ENCODE peak calls at places on chromosomes 11 and 22, in nine cellular contexts. One of them, this sample, is unnamed.

GRCh38 chr11:22244986-22245592 is 52.2 kb downstream of the ANO5 start:
- DNase-seq in prostate gland: no peak
- DNase-seq in breast epithelium: no peak
- DNase-seq in SK-N-SH: peak
- DNase-seq in GM12878: no peak
- DNase-seq in K562: peak
- DNase-seq in stomach: peak
- DNase-seq in Panc1: peak
- DNase-seq in HCT116: peak
- DNase-seq in this sample: no peak

GRCh38 chr11:72179804-72180396 is 12.0 kb upstream of the FOLR1 start:
- DNase-seq in K562: no peak
- DNase-seq in HCT116: no peak
- DNase-seq in prostate gland: no peak
- DNase-seq in stomach: no peak
- DNase-seq in GM12878: no peak
- DNase-seq in breast epithelium: no peak
- DNase-seq in SK-N-SH: no peak
- DNase-seq in Panc1: no peak
- DNase-seq in this sample: no peak

GRCh38 chr11:108732395-108732794 is 67.5 kb downstream of the DDX10 start:
- DNase-seq in prostate gland: no peak
- DNase-seq in HCT116: no peak
- DNase-seq in Panc1: no peak
- DNase-seq in stomach: no peak
- DNase-seq in breast epithelium: no peak
- DNase-seq in GM12878: no peak
- DNase-seq in K562: no peak
- DNase-seq in SK-N-SH: no peak
- DNase-seq in this sample: no peak

GRCh38 chr11:35041070-35041554 is 97.9 kb upstream of the CD44 start:
- DNase-seq in K562: no peak
- DNase-seq in HCT116: no peak
- DNase-seq in GM12878: no peak
- DNase-seq in prostate gland: no peak
- DNase-seq in SK-N-SH: no peak
- DNase-seq in stomach: no peak
- DNase-seq in Panc1: no peak
- DNase-seq in breast epithelium: no peak
- DNase-seq in this sample: no peak

GRCh38 chr11:79013509-79013908 is 427.3 kb downstream of the TENM4 start:
- DNase-seq in stomach: no peak
- DNase-seq in breast epithelium: no peak
- DNase-seq in SK-N-SH: no peak
- DNase-seq in GM12878: no peak
- DNase-seq in K562: no peak
- DNase-seq in HCT116: no peak
- DNase-seq in prostate gland: no peak
- DNase-seq in Panc1: no peak
- DNase-seq in this sample: no peak

GRCh38 chr11:35907648-35908431 is 36.0 kb upstream of the LDLRAD3 start:
- DNase-seq in SK-N-SH: no peak
- DNase-seq in Panc1: peak
- DNase-seq in prostate gland: peak
- DNase-seq in HCT116: peak
- DNase-seq in breast epithelium: peak
- DNase-seq in stomach: no peak
- DNase-seq in GM12878: peak
- DNase-seq in K562: no peak
- DNase-seq in this sample: no peak

GRCh38 chr22:24768537-24769374 is 5.8 kb downstream of the PIWIL3 start:
- DNase-seq in breast epithelium: peak
- DNase-seq in HCT116: peak
- DNase-seq in stomach: peak
- DNase-seq in SK-N-SH: peak
- DNase-seq in GM12878: no peak
- DNase-seq in prostate gland: peak
- DNase-seq in K562: peak
- DNase-seq in Panc1: no peak
- DNase-seq in this sample: no peak

GRCh38 chr22:31241936-31242335 is 29.8 kb downstream of the LIMK2 start:
- DNase-seq in K562: no peak
- DNase-seq in Panc1: no peak
- DNase-seq in HCT116: no peak
- DNase-seq in prostate gland: no peak
- DNase-seq in stomach: no peak
- DNase-seq in GM12878: no peak
- DNase-seq in SK-N-SH: no peak
- DNase-seq in breast epithelium: no peak
- DNase-seq in this sample: no peak

GRCh38 chr11:47863893-47864430 is 15.8 kb upstream of the NUP160 start:
- DNase-seq in HCT116: no peak
- DNase-seq in SK-N-SH: no peak
- DNase-seq in GM12878: no peak
- DNase-seq in breast epithelium: no peak
- DNase-seq in Panc1: no peak
- DNase-seq in stomach: no peak
- DNase-seq in prostate gland: no peak
- DNase-seq in K562: no peak
- DNase-seq in this sample: no peak

GRCh38 chr11:47860526-47860925 is 12.4 kb upstream of the NUP160 start:
- DNase-seq in GM12878: no peak
- DNase-seq in Panc1: no peak
- DNase-seq in breast epithelium: no peak
- DNase-seq in HCT116: no peak
- DNase-seq in SK-N-SH: no peak
- DNase-seq in stomach: no peak
- DNase-seq in K562: no peak
- DNase-seq in prostate gland: no peak
- DNase-seq in this sample: no peak

GRCh38 chr11:47861762-47862161 is 13.6 kb upstream of the NUP160 start:
- DNase-seq in Panc1: no peak
- DNase-seq in stomach: no peak
- DNase-seq in GM12878: no peak
- DNase-seq in SK-N-SH: no peak
- DNase-seq in HCT116: no peak
- DNase-seq in K562: no peak
- DNase-seq in prostate gland: no peak
- DNase-seq in breast epithelium: no peak
- DNase-seq in this sample: no peak

GRCh38 chr11:47864910-47865309 is 16.8 kb upstream of the NUP160 start:
- DNase-seq in HCT116: no peak
- DNase-seq in prostate gland: no peak
- DNase-seq in GM12878: no peak
- DNase-seq in Panc1: no peak
- DNase-seq in SK-N-SH: no peak
- DNase-seq in K562: no peak
- DNase-seq in breast epithelium: no peak
- DNase-seq in stomach: no peak
- DNase-seq in this sample: no peak

GRCh38 chr11:47863189-47863892 is 15.2 kb upstream of the NUP160 start:
- DNase-seq in stomach: no peak
- DNase-seq in prostate gland: no peak
- DNase-seq in HCT116: no peak
- DNase-seq in Panc1: no peak
- DNase-seq in K562: no peak
- DNase-seq in SK-N-SH: peak
- DNase-seq in breast epithelium: no peak
- DNase-seq in GM12878: no peak
- DNase-seq in this sample: no peak
- TF ChIP-seq POLR2AphosphoS5 in stomach: no peak
- TF ChIP-seq POLR2AphosphoS5 in prostate gland: no peak
- TF ChIP-seq POLR2AphosphoS5 in HCT116: no peak
- TF ChIP-seq POLR2AphosphoS5 in Panc1: no peak
- TF ChIP-seq POLR2AphosphoS5 in K562: no peak
- TF ChIP-seq POLR2AphosphoS5 in SK-N-SH: peak
- TF ChIP-seq POLR2AphosphoS5 in breast epithelium: no peak
- TF ChIP-seq POLR2AphosphoS5 in GM12878: no peak
- TF ChIP-seq POLR2AphosphoS5 in this sample: no peak

DNA sequence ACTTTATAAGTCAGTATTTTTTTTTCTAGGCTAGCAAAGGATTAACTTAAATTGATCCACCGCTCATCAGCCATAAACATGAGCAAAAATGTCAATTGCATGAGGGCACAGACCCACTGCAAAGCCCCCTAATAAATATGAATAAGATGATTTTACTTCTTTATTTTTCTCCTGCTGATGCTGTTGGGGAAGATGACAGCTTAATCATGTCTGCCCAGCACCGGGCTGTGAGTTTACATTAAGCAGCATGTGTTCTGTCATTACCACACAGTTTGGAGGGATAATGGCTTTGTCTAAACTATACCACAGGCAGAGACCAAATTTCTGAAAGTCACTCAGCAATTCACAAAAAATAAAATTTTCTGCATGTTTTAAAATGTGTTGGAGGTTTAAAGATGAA is 346.3 kb downstream of the LRRC4C start:
- DNase-seq in K562: no peak
- DNase-seq in GM12878: no peak
- DNase-seq in breast epithelium: no peak
- DNase-seq in HCT116: no peak
- DNase-seq in Panc1: no peak
- DNase-seq in prostate gland: no peak
- DNase-seq in stomach: no peak
- DNase-seq in SK-N-SH: no peak
- DNase-seq in this sample: no peak
- TF ChIP-seq POLR2AphosphoS5 in K562: no peak
- TF ChIP-seq POLR2AphosphoS5 in GM12878: no peak
- TF ChIP-seq POLR2AphosphoS5 in breast epithelium: no peak
- TF ChIP-seq POLR2AphosphoS5 in HCT116: no peak
- TF ChIP-seq POLR2AphosphoS5 in Panc1: no peak
- TF ChIP-seq POLR2AphosphoS5 in prostate gland: no peak
- TF ChIP-seq POLR2AphosphoS5 in stomach: no peak
- TF ChIP-seq POLR2AphosphoS5 in SK-N-SH: no peak
- TF ChIP-seq POLR2AphosphoS5 in this sample: no peak

GRCh38 chr11:105793092-105793491 is 183.2 kb downstream of the GRIA4 start:
- DNase-seq in GM12878: no peak
- DNase-seq in prostate gland: no peak
- DNase-seq in HCT116: no peak
- DNase-seq in K562: no peak
- DNase-seq in stomach: no peak
- DNase-seq in SK-N-SH: no peak
- DNase-seq in breast epithelium: no peak
- DNase-seq in Panc1: no peak
- DNase-seq in this sample: no peak

GRCh38 chr11:105789579-105789978 is 179.7 kb downstream of the GRIA4 start:
- DNase-seq in HCT116: no peak
- DNase-seq in K562: no peak
- DNase-seq in stomach: no peak
- DNase-seq in SK-N-SH: no peak
- DNase-seq in prostate gland: no peak
- DNase-seq in breast epithelium: no peak
- DNase-seq in GM12878: no peak
- DNase-seq in Panc1: no peak
- DNase-seq in this sample: no peak

GRCh38 chr11:105786766-105787165 is 176.9 kb downstream of the GRIA4 start:
- DNase-seq in prostate gland: no peak
- DNase-seq in K562: no peak
- DNase-seq in SK-N-SH: no peak
- DNase-seq in breast epithelium: no peak
- DNase-seq in GM12878: no peak
- DNase-seq in Panc1: no peak
- DNase-seq in HCT116: no peak
- DNase-seq in stomach: no peak
- DNase-seq in this sample: no peak

GRCh38 chr11:105790021-105790420 is 180.1 kb downstream of the GRIA4 start:
- DNase-seq in stomach: no peak
- DNase-seq in breast epithelium: no peak
- DNase-seq in K562: no peak
- DNase-seq in GM12878: no peak
- DNase-seq in HCT116: no peak
- DNase-seq in SK-N-SH: no peak
- DNase-seq in Panc1: no peak
- DNase-seq in prostate gland: no peak
- DNase-seq in this sample: no peak

GRCh38 chr11:105790841-105791240 is 181.0 kb downstream of the GRIA4 start:
- DNase-seq in HCT116: no peak
- DNase-seq in breast epithelium: no peak
- DNase-seq in GM12878: no peak
- DNase-seq in Panc1: no peak
- DNase-seq in K562: no peak
- DNase-seq in stomach: no peak
- DNase-seq in prostate gland: no peak
- DNase-seq in SK-N-SH: no peak
- DNase-seq in this sample: no peak
- TF ChIP-seq POLR2AphosphoS5 in HCT116: no peak
- TF ChIP-seq POLR2AphosphoS5 in breast epithelium: no peak
- TF ChIP-seq POLR2AphosphoS5 in GM12878: no peak
- TF ChIP-seq POLR2AphosphoS5 in Panc1: no peak
- TF ChIP-seq POLR2AphosphoS5 in K562: no peak
- TF ChIP-seq POLR2AphosphoS5 in stomach: no peak
- TF ChIP-seq POLR2AphosphoS5 in prostate gland: no peak
- TF ChIP-seq POLR2AphosphoS5 in SK-N-SH: no peak
- TF ChIP-seq POLR2AphosphoS5 in this sample: no peak

GRCh38 chr22:36465232-36466021 is 16.0 kb downstream of the TXN2 start:
- DNase-seq in GM12878: no peak
- DNase-seq in HCT116: peak
- DNase-seq in K562: no peak
- DNase-seq in SK-N-SH: no peak
- DNase-seq in stomach: peak
- DNase-seq in prostate gland: peak
- DNase-seq in breast epithelium: peak
- DNase-seq in Panc1: peak
- DNase-seq in this sample: no peak
- TF ChIP-seq POLR2AphosphoS5 in GM12878: no peak
- TF ChIP-seq POLR2AphosphoS5 in HCT116: peak
- TF ChIP-seq POLR2AphosphoS5 in K562: no peak
- TF ChIP-seq POLR2AphosphoS5 in SK-N-SH: peak
- TF ChIP-seq POLR2AphosphoS5 in stomach: peak
- TF ChIP-seq POLR2AphosphoS5 in prostate gland: peak
- TF ChIP-seq POLR2AphosphoS5 in breast epithelium: peak
- TF ChIP-seq POLR2AphosphoS5 in Panc1: no peak
- TF ChIP-seq POLR2AphosphoS5 in this sample: no peak